ENCODE peak calls at places on chromosomes 3 and 15, in five cellular contexts. One of them, this sample, is unnamed.

GRCh38 chr3:188595890-188596376 is 442.0 kb downstream of the LPP start:
- DNase-seq in dorsolateral prefrontal cortex: no peak
- DNase-seq in NCI-H1092: no peak
- DNase-seq in gastrocnemius medialis: no peak
- DNase-seq in neural crest cell: no peak
- DNase-seq in this sample: no peak

GRCh38 chr3:84978833-84979232 is 20.0 kb downstream of the CADM2 start:
- DNase-seq in gastrocnemius medialis: no peak
- DNase-seq in NCI-H1092: no peak
- DNase-seq in dorsolateral prefrontal cortex: no peak
- DNase-seq in neural crest cell: no peak
- DNase-seq in this sample: no peak

GRCh38 chr3:44055951-44056350 is 185.7 kb upstream of the TOPAZ1 start:
- DNase-seq in NCI-H1092: no peak
- DNase-seq in gastrocnemius medialis: no peak
- DNase-seq in neural crest cell: no peak
- DNase-seq in dorsolateral prefrontal cortex: no peak
- DNase-seq in this sample: no peak

GRCh38 chr3:112109313-112109712 is 23.1 kb downstream of the C3orf52 start:
- DNase-seq in gastrocnemius medialis: no peak
- DNase-seq in dorsolateral prefrontal cortex: no peak
- DNase-seq in neural crest cell: no peak
- DNase-seq in NCI-H1092: no peak
- DNase-seq in this sample: no peak

GRCh38 chr15:99059010-99059981 is 45.6 kb upstream of the SYNM start:
- DNase-seq in gastrocnemius medialis: peak
- DNase-seq in dorsolateral prefrontal cortex: peak
- DNase-seq in neural crest cell: peak
- DNase-seq in NCI-H1092: peak
- DNase-seq in this sample: no peak

GRCh38 chr3:177451940-177452484 is 254.7 kb upstream of the TBL1XR1 start:
- DNase-seq in NCI-H1092: no peak
- DNase-seq in dorsolateral prefrontal cortex: no peak
- DNase-seq in neural crest cell: no peak
- DNase-seq in gastrocnemius medialis: no peak
- DNase-seq in this sample: no peak

GRCh38 chr15:36401586-36401966 is 177.8 kb upstream of the CDIN1 start:
- DNase-seq in gastrocnemius medialis: no peak
- DNase-seq in NCI-H1092: no peak
- DNase-seq in neural crest cell: no peak
- DNase-seq in dorsolateral prefrontal cortex: no peak
- DNase-seq in this sample: no peak

GRCh38 chr15:57867970-57868791 is 161.7 kb downstream of the POLR2M start:
- DNase-seq in neural crest cell: no peak
- DNase-seq in gastrocnemius medialis: no peak
- DNase-seq in dorsolateral prefrontal cortex: no peak
- DNase-seq in NCI-H1092: no peak
- DNase-seq in this sample: no peak

GRCh38 chr15:32918481-32919026 is 200.8 kb downstream of the GREM1 start:
- DNase-seq in neural crest cell: no peak
- DNase-seq in NCI-H1092: no peak
- DNase-seq in gastrocnemius medialis: no peak
- DNase-seq in dorsolateral prefrontal cortex: no peak
- DNase-seq in this sample: no peak

GRCh38 chr15:72156928-72157327 is 38.7 kb downstream of the SENP8 start:
- DNase-seq in neural crest cell: no peak
- DNase-seq in NCI-H1092: no peak
- DNase-seq in gastrocnemius medialis: no peak
- DNase-seq in dorsolateral prefrontal cortex: no peak
- DNase-seq in this sample: no peak

GRCh38 chr3:132284756-132285619 is 32.2 kb upstream of the ACP3 start:
- DNase-seq in NCI-H1092: no peak
- DNase-seq in dorsolateral prefrontal cortex: no peak
- DNase-seq in gastrocnemius medialis: no peak
- DNase-seq in neural crest cell: no peak
- DNase-seq in this sample: no peak

GRCh38 chr3:108175352-108175751 is 46.9 kb downstream of the IFT57 start:
- DNase-seq in dorsolateral prefrontal cortex: no peak
- DNase-seq in NCI-H1092: no peak
- DNase-seq in gastrocnemius medialis: no peak
- DNase-seq in neural crest cell: no peak
- DNase-seq in this sample: no peak

GRCh38 chr3:172885704-172886103 is 135.2 kb downstream of the ECT2 start:
- DNase-seq in gastrocnemius medialis: no peak
- DNase-seq in NCI-H1092: no peak
- DNase-seq in neural crest cell: no peak
- DNase-seq in dorsolateral prefrontal cortex: no peak
- DNase-seq in this sample: no peak

GRCh38 chr15:96365781-96366525 is 35.5 kb downstream of the NR2F2 start:
- DNase-seq in dorsolateral prefrontal cortex: no peak
- DNase-seq in NCI-H1092: no peak
- DNase-seq in neural crest cell: no peak
- DNase-seq in gastrocnemius medialis: no peak
- DNase-seq in this sample: no peak

GRCh38 chr15:63218114-63218808 is 28.9 kb downstream of the RAB8B start:
- DNase-seq in NCI-H1092: no peak
- DNase-seq in dorsolateral prefrontal cortex: no peak
- DNase-seq in gastrocnemius medialis: no peak
- DNase-seq in neural crest cell: no peak
- DNase-seq in this sample: no peak

GRCh38 chr3:32991781-32992180 is 40.3 kb downstream of the CCR4 start:
- DNase-seq in dorsolateral prefrontal cortex: no peak
- DNase-seq in NCI-H1092: no peak
- DNase-seq in neural crest cell: no peak
- DNase-seq in gastrocnemius medialis: no peak
- DNase-seq in this sample: no peak

GRCh38 chr3:127673191-127674098 is 693 bp downstream of the ABTB1 start:
- DNase-seq in dorsolateral prefrontal cortex: peak
- DNase-seq in gastrocnemius medialis: no peak
- DNase-seq in neural crest cell: peak
- DNase-seq in NCI-H1092: no peak
- DNase-seq in this sample: no peak

GRCh38 chr3:194985031-194985578 is 285.9 kb downstream of the XXYLT1 start:
- DNase-seq in neural crest cell: peak
- DNase-seq in gastrocnemius medialis: peak
- DNase-seq in NCI-H1092: peak
- DNase-seq in dorsolateral prefrontal cortex: peak
- DNase-seq in this sample: no peak